ENCODE peak calls at places on chromosomes 5 and 9, in six cellular contexts. L is H9, Q is IMR-90, W is neuronal stem cell, R is mesenchymal stem cell, U is H1. K is an unnamed sample.

GRCh38 chr5:102106599-102106998 is 189.5 kb downstream of the SLCO4C1 start:
- DNase-seq in L (no peak), Q (no peak), W (no peak), R (no peak), U (no peak), K (no peak)

GRCh38 chr9:133098104-133098754 is 22.8 kb downstream of the RALGDS start:
- DNase-seq in L (no peak), Q (no peak), W (no peak), R (no peak), U (no peak), K (no peak)

GRCh38 chr9:110351009-110351467 is 13.4 kb upstream of the TXNDC8 start:
- DNase-seq in L (no peak), Q (peak; percentile 80), W (no peak), R (peak; percentile 73), U (no peak), K (peak; percentile 18)

GRCh38 chr9:120390637-120391190 is 189.3 kb downstream of the CDK5RAP2 start:
- DNase-seq in L (no peak), Q (no peak), W (no peak), R (no peak), U (no peak), K (no peak)

GRCh38 chr5:69368458-69369368 is 607 bp downstream of the AK6 start:
- DNase-seq in L (no peak), Q (peak; percentile 54), W (peak; percentile 11), R (peak; percentile 69), U (no peak), K (peak; percentile 29)

GRCh38 chr5:117041926-117042595 is 467.4 kb upstream of the SEMA6A start:
- DNase-seq in L (no peak), Q (no peak), W (no peak), R (no peak), U (no peak), K (no peak)

GRCh38 chr5:135032613-135033025 is 1.4 kb downstream of the PITX1 start:
- DNase-seq in L (no peak), Q (no peak), W (no peak), R (peak; percentile 29), U (no peak), K (no peak)

GRCh38 chr9:82404484-82405280 is 416.1 kb downstream of the SPATA31D1 start:
- DNase-seq in L (no peak), Q (peak; percentile 64), W (no peak), R (peak; percentile 50), U (no peak), K (no peak)

GRCh38 chr9:99820330-99821186 is 1.1 kb upstream of the NR4A3 start:
- DNase-seq in L (no peak), Q (peak; percentile 89), W (no peak), R (peak; percentile 92), U (no peak), K (peak; percentile 76)

GRCh38 chr5:400282-401215 is 42.4 kb upstream of the EXOC3 start:
- DNase-seq in L (no peak), Q (peak; percentile 82), W (no peak), R (peak; percentile 75), U (peak; percentile 19), K (peak; percentile 68)

GRCh38 chr5:131514316-131515275 is 120.4 kb downstream of the RAPGEF6 start:
- DNase-seq in L (no peak), Q (peak; percentile 67), W (no peak), R (no peak), U (no peak), K (no peak)

GRCh38 chr9:113675475-113675941 is 200.6 kb upstream of the ZNF618 start:
- DNase-seq in L (no peak), Q (peak; percentile 100), W (no peak), R (peak; percentile 99), U (no peak), K (peak; percentile 47)

GRCh38 chr5:2877520-2877919 is 126.0 kb upstream of the IRX2 start:
- DNase-seq in L (peak; percentile 8), Q (no peak), W (no peak), R (no peak), U (peak; percentile 22), K (no peak)

GRCh38 chr5:2603176-2603575 is 148.3 kb downstream of the IRX2 start:
- DNase-seq in L (no peak), Q (no peak), W (no peak), R (no peak), U (no peak), K (no peak)

GRCh38 chr5:98769256-98770157 is 4.0 kb upstream of the RGMB start:
- DNase-seq in L (peak; percentile 63), Q (peak; percentile 92), W (peak; percentile 79), R (peak; percentile 80), U (peak; percentile 86), K (peak; percentile 40)

GRCh38 chr5:57818397-57818796 is 335.8 kb upstream of the ACTBL2 start:
- DNase-seq in L (no peak), Q (no peak), W (no peak), R (no peak), U (no peak), K (no peak)

GRCh38 chr5:53478411-53479044 is 1.9 kb upstream of the FST start:
- DNase-seq in L (peak; percentile 76), Q (peak; percentile 63), W (peak; percentile 78), R (peak; percentile 76), U (peak; percentile 74), K (peak; percentile 47)

GRCh38 chr5:180126716-180127681 is 55.4 kb upstream of the RNF130 start:
- DNase-seq in L (peak; percentile 61), Q (no peak), W (no peak), R (peak; percentile 14), U (peak; percentile 87), K (peak; percentile 46)

GRCh38 chr9:124209279-124209678 is 48.5 kb upstream of the NEK6 start:
- DNase-seq in L (peak; percentile 90), Q (no peak), W (peak; percentile 29), R (no peak), U (peak; percentile 59), K (no peak)

GRCh38 chr5:82422751-82423181 is 144.6 kb upstream of the RPS23 start:
- DNase-seq in L (no peak), Q (no peak), W (no peak), R (no peak), U (no peak), K (no peak)

GRCh38 chr5:79235578-79236363 is at the start of gene JMY:
- DNase-seq in L (peak; percentile 84), Q (peak; percentile 85), W (peak; percentile 80), R (peak; percentile 82), U (peak; percentile 80), K (peak; percentile 89)

GRCh38 chr9:124659099-124659659 is 111.9 kb downstream of the NR6A1 start:
- DNase-seq in L (peak; percentile 61), Q (peak; percentile 97), W (peak; percentile 80), R (peak; percentile 99), U (no peak), K (peak; percentile 99)

GRCh38 chr9:94911986-94912635 is 185.6 kb downstream of the AOPEP start:
- DNase-seq in L (no peak), Q (no peak), W (no peak), R (no peak), U (peak; percentile 41), K (no peak)

GRCh38 chr5:134994560-134995156 is 27.0 kb downstream of the CATSPER3 start:
- DNase-seq in L (no peak), Q (no peak), W (no peak), R (no peak), U (no peak), K (no peak)

GRCh38 chr9:134535171-134535570 is 106.4 kb upstream of the COL5A1 start:
- DNase-seq in L (no peak), Q (no peak), W (no peak), R (no peak), U (no peak), K (no peak)

GRCh38 chr5:168940712-168941111 is 360.2 kb downstream of the SLIT3 start:
- DNase-seq in L (no peak), Q (no peak), W (no peak), R (no peak), U (no peak), K (no peak)

GRCh38 chr5:1983919-1984695 is 101.4 kb upstream of the IRX4 start:
- DNase-seq in L (no peak), Q (no peak), W (no peak), R (no peak), U (no peak), K (no peak)

GRCh38 chr5:88674262-88675158 is 208.5 kb downstream of the MEF2C start:
- DNase-seq in L (peak; percentile 79), Q (no peak), W (no peak), R (no peak), U (peak; percentile 78), K (peak; percentile 18)

GRCh38 chr9:19160085-19160484 is 32.8 kb upstream of the PLIN2 start:
- DNase-seq in L (no peak), Q (no peak), W (no peak), R (no peak), U (no peak), K (peak; percentile 82)

GRCh38 chr9:19161257-19162025 is 34.1 kb upstream of the PLIN2 start:
- DNase-seq in L (no peak), Q (peak; percentile 99), W (no peak), R (peak; percentile 98), U (no peak), K (peak; percentile 98)

GRCh38 chr9:19162026-19162366 is 34.7 kb upstream of the PLIN2 start:
- DNase-seq in L (no peak), Q (no peak), W (no peak), R (no peak), U (no peak), K (no peak)

GRCh38 chr9:19162956-19163355 is 35.7 kb upstream of the PLIN2 start:
- DNase-seq in L (no peak), Q (no peak), W (no peak), R (peak; percentile 50), U (no peak), K (peak; percentile 91)
- H4K91ac ChIP-seq in L (no peak overlapping the region), Q (peak overlapping the region; percentile 41), W (no peak overlapping the region), R (no peak overlapping the region), U (no peak overlapping the region), K (no peak overlapping the region)

GRCh38 chr9:96417610-96418073 is 528 bp downstream of the ZNF367 start:
- DNase-seq in L (no peak), Q (no peak), W (peak; percentile 18), R (peak; percentile 22), U (no peak), K (no peak)
- H3K4ac ChIP-seq in L (no peak overlapping the region), Q (peak overlapping the region; percentile 23), W (peak overlapping the region; percentile 37), R (peak overlapping the region; percentile 78), U (peak overlapping the region; percentile 69), K (peak overlapping the region; percentile 80)

DNA sequence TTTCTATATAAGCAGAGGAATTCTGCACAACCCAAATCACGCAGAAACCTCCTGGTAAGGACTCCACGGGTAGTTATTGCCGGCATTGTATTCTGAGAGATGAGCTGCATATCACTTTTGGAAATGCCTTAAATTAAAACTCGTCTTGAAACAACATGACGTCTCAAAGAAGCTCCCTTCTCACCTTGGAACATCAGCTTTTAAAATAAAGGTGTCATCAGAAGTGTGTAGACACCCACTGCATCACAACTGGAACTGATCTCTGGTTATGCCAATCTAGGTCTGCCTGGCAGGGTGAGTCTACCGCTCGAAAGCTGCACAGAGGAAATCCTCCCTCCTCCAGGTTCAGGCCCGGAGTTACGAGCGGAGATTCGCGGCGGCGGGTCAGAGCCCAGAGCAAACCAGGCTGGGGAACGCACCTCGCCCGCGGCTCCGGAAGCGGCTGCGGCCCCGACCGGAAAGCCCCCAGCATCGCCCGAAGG is 974 bp upstream of the SLC12A2 start:
- DNase-seq in L (no peak), Q (no peak), W (no peak), R (no peak), U (no peak), K (no peak)
- H4K8ac ChIP-seq in L (no peak overlapping the region), Q (peak overlapping the region; percentile 91), W (peak overlapping the region; percentile 72), R (peak overlapping the region; percentile 100), U (peak overlapping the region; percentile 77), K (peak overlapping the region; percentile 92)

DNA sequence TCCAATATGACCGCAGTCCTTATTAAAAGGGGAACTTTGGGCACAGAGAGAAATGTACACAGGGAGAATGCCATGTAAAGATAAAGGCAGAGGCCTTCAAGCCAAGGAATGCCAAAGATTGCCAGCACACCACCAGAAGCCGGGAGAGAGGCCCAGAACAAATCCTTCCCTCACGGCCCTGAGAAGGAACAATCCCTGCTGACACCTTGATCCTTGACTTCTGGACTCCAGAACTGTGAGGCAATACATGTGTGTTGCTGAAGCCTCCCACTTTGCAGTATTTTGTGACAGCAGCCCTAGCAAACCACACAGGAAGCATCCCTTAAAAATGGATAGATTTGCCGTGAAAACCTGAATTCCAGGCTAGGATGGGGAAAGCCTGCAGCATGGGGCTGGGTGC is 80.0 kb downstream of the MAMDC2 start:
- DNase-seq in L (no peak), Q (no peak), W (no peak), R (no peak), U (no peak), K (no peak)
- H4K91ac ChIP-seq in L (no peak overlapping the region), Q (no peak overlapping the region), W (no peak overlapping the region), R (no peak overlapping the region), U (no peak overlapping the region), K (no peak overlapping the region)